ENCODE peak calls at places on chromosomes 1 and 21, in seven cellular contexts. F is DND-41, H is PC-3, A is GM23248, O is mesendoderm, V is SK-N-SH, T is mammary epithelial cell. D is an unnamed sample.

GRCh38 chr1:20578062-20578461 is 10.8 kb upstream of the CDA start:
- DNase-seq in F (no peak), H (peak; percentile 91), A (no peak), O (no peak), V (no peak), T (peak; percentile 91), D (peak; percentile 36)

GRCh38 chr1:112575154-112575804 is 43.7 kb downstream of the ST7L start:
- DNase-seq in F (no peak), H (peak; percentile 83), A (peak; percentile 88), O (no peak), V (no peak), T (peak; percentile 68), D (peak; percentile 95)

GRCh38 chr1:19361231-19362147 is 49.4 kb downstream of the SLC66A1 start:
- DNase-seq in F (no peak), H (peak; percentile 77), A (peak; percentile 72), O (no peak), V (no peak), T (peak; percentile 98), D (peak; percentile 51)

GRCh38 chr1:185585770-185586169 is 148.4 kb upstream of the HMCN1 start:
- DNase-seq in F (no peak), H (peak; percentile 77), A (no peak), O (peak; percentile 35), V (no peak), T (no peak), D (no peak)

GRCh38 chr1:27031235-27032118 is 18.8 kb upstream of the TENT5B start:
- DNase-seq in F (no peak), H (peak; percentile 92), A (peak; percentile 72), O (peak; percentile 94), V (peak; percentile 38), T (peak; percentile 86), D (peak; percentile 83)

GRCh38 chr1:95002657-95003432 is 69.9 kb downstream of the ALG14 start:
- DNase-seq in F (no peak), H (no peak), A (peak; percentile 63), O (peak; percentile 71), V (peak; percentile 54), T (no peak), D (peak; percentile 49)

GRCh38 chr21:26842976-26843911 is 2.0 kb downstream of the ADAMTS1 start:
- DNase-seq in F (no peak), H (peak; percentile 96), A (peak; percentile 98), O (peak; percentile 92), V (peak; percentile 72), T (peak; percentile 91), D (peak; percentile 94)

GRCh38 chr1:27536004-27536757 is 46.2 kb upstream of the WASF2 start:
- DNase-seq in F (no peak), H (no peak), A (no peak), O (no peak), V (peak; percentile 63), T (no peak), D (no peak)

GRCh38 chr21:41167348-41168342 is at the start of gene BACE2:
- DNase-seq in F (peak; percentile 74), H (peak; percentile 74), A (peak; percentile 93), O (peak; percentile 80), V (peak; percentile 70), T (peak; percentile 79), D (peak; percentile 79)

GRCh38 chr1:40922969-40923368 is 56.5 kb upstream of the CTPS1 start:
- DNase-seq in F (no peak), H (no peak), A (no peak), O (no peak), V (no peak), T (no peak), D (no peak)

GRCh38 chr1:235588916-235589515 is 60.6 kb downstream of the GNG4 start:
- DNase-seq in F (peak; percentile 54), H (peak; percentile 54), A (peak; percentile 87), O (peak; percentile 51), V (no peak), T (peak; percentile 53), D (peak; percentile 73)

GRCh38 chr21:38913120-38913975 is 107.6 kb downstream of the ETS2 start:
- DNase-seq in F (no peak), H (peak; percentile 85), A (peak; percentile 84), O (peak; percentile 78), V (peak; percentile 61), T (peak; percentile 87), D (peak; percentile 76)

GRCh38 chr1:228396770-228397453 is 9.7 kb downstream of the TRIM11 start:
- DNase-seq in F (no peak), H (no peak), A (no peak), O (no peak), V (no peak), T (no peak), D (no peak)

GRCh38 chr1:23619299-23620188 is 60.2 kb upstream of the ID3 start:
- DNase-seq in F (peak; percentile 82), H (peak; percentile 63), A (peak; percentile 54), O (peak; percentile 72), V (peak; percentile 78), T (peak; percentile 74), D (no peak)

GRCh38 chr21:25862596-25862995 is 127.8 kb downstream of the GABPA start:
- DNase-seq in F (peak; percentile 29), H (peak; percentile 74), A (peak; percentile 46), O (peak; percentile 74), V (no peak), T (peak; percentile 19), D (peak; percentile 68)

GRCh38 chr1:155981266-155982088 is 3.1 kb upstream of the ARHGEF2 start:
- DNase-seq in F (peak; percentile 26), H (no peak), A (peak; percentile 90), O (no peak), V (no peak), T (no peak), D (peak; percentile 90)

GRCh38 chr1:93638307-93638847 is 43.3 kb downstream of the BCAR3 start:
- DNase-seq in F (no peak), H (peak; percentile 57), A (no peak), O (no peak), V (no peak), T (no peak), D (no peak)

GRCh38 chr1:56330400-56331026 is 248.8 kb downstream of the PLPP3 start:
- DNase-seq in F (no peak), H (peak; percentile 58), A (peak; percentile 68), O (peak; percentile 9), V (no peak), T (peak; percentile 16), D (peak; percentile 74)

GRCh38 chr1:183655562-183656075 is 2.5 kb upstream of the APOBEC4 start:
- DNase-seq in F (peak; percentile 73), H (peak; percentile 85), A (peak; percentile 86), O (peak; percentile 93), V (peak; percentile 82), T (peak; percentile 56), D (peak; percentile 67)

GRCh38 chr1:243977104-243977503 is 74.0 kb upstream of the ZBTB18 start:
- DNase-seq in F (no peak), H (no peak), A (peak; percentile 7), O (no peak), V (no peak), T (no peak), D (peak; percentile 31)

GRCh38 chr1:180680558-180681144 is 48.8 kb downstream of the XPR1 start:
- DNase-seq in F (no peak), H (peak; percentile 69), A (no peak), O (no peak), V (no peak), T (peak; percentile 74), D (peak; percentile 93)

GRCh38 chr1:26799479-26800133 is 11.9 kb downstream of the PIGV start:
- DNase-seq in F (no peak), H (peak; percentile 81), A (peak; percentile 89), O (peak; percentile 83), V (peak; percentile 32), T (peak; percentile 83), D (peak; percentile 96)

GRCh38 chr1:42736571-42737200 is 3.4 kb downstream of the CLDN19 start:
- DNase-seq in F (no peak), H (no peak), A (no peak), O (no peak), V (peak; percentile 20), T (no peak), D (no peak)

GRCh38 chr21:43929217-43929971 is 64.4 kb downstream of the AGPAT3 start:
- DNase-seq in F (no peak), H (no peak), A (no peak), O (peak; percentile 45), V (no peak), T (no peak), D (no peak)

GRCh38 chr1:26541816-26542711 is 12.5 kb downstream of the RPS6KA1 start:
- DNase-seq in F (peak; percentile 88), H (peak; percentile 8), A (peak; percentile 71), O (peak; percentile 92), V (peak; percentile 73), T (peak; percentile 92), D (no peak)

GRCh38 chr1:116066868-116067563 is 44.2 kb upstream of the MAB21L3 start:
- DNase-seq in F (no peak), H (no peak), A (peak; percentile 83), O (peak; percentile 59), V (no peak), T (peak; percentile 7), D (peak; percentile 96)

GRCh38 chr1:212233321-212233720 is 51.9 kb upstream of the PPP2R5A start:
- DNase-seq in F (no peak), H (no peak), A (no peak), O (no peak), V (no peak), T (no peak), D (no peak)
- H3K4me1 ChIP-seq in F (no peaks in the 10 kb centered on the region), H (peaks cover 16% of the 10 kb centered on the region), A (peaks cover 28% of the 10 kb centered on the region), O (no peaks in the 10 kb centered on the region), V (peaks cover 10% of the 10 kb centered on the region), T (peaks cover 19% of the 10 kb centered on the region), D (peaks cover 5% of the 10 kb centered on the region)

GRCh38 chr21:34932233-34932632 is 116.9 kb downstream of the RUNX1 start:
- DNase-seq in F (peak; percentile 36), H (no peak), A (no peak), O (no peak), V (no peak), T (no peak), D (no peak)
- H3K79me2 ChIP-seq in F (peaks cover 96% of the 10 kb centered on the region), H (peaks cover 16% of the 10 kb centered on the region), A (no peaks in the 10 kb centered on the region), O (no peaks in the 10 kb centered on the region), V (no peaks in the 10 kb centered on the region), T (no peaks in the 10 kb centered on the region), D (no peaks in the 10 kb centered on the region)

GRCh38 chr1:161084205-161084988 is 5.0 kb downstream of the NECTIN4 start:
- DNase-seq in F (no peak), H (no peak), A (no peak), O (peak; percentile 50), V (no peak), T (no peak), D (peak; percentile 59)
- H3K9ac ChIP-seq in F (no peak overlapping the region), H (peak overlapping the region; percentile 18), A (peak overlapping the region; percentile 17), O (no peak overlapping the region), V (no peak overlapping the region), T (peak overlapping the region; percentile 26), D (no peak overlapping the region)

GRCh38 chr1:207808911-207809555 is 57.2 kb downstream of the CD46 start:
- DNase-seq in F (no peak), H (no peak), A (no peak), O (no peak), V (no peak), T (no peak), D (no peak)

GRCh38 chr1:207810173-207810572 is 58.3 kb downstream of the CD46 start:
- DNase-seq in F (no peak), H (no peak), A (peak; percentile 96), O (no peak), V (no peak), T (peak; percentile 55), D (peak; percentile 71)

GRCh38 chr1:207811920-207812720 is 60.3 kb downstream of the CD46 start:
- DNase-seq in F (no peak), H (peak; percentile 36), A (peak; percentile 31), O (peak; percentile 56), V (peak; percentile 70), T (no peak), D (peak; percentile 31)

GRCh38 chr1:207811319-207811718 is 59.5 kb downstream of the CD46 start:
- DNase-seq in F (no peak), H (no peak), A (no peak), O (no peak), V (no peak), T (no peak), D (no peak)

GRCh38 chr1:207810606-207811295 is 58.9 kb downstream of the CD46 start:
- DNase-seq in F (no peak), H (no peak), A (no peak), O (no peak), V (no peak), T (no peak), D (no peak)
- H3K4me1 ChIP-seq in F (no peaks in the 10 kb centered on the region), H (peaks cover 25% of the 10 kb centered on the region), A (peaks cover 34% of the 10 kb centered on the region), O (no peaks in the 10 kb centered on the region), V (peaks cover 7% of the 10 kb centered on the region), T (peaks cover 50% of the 10 kb centered on the region), D (peaks cover 34% of the 10 kb centered on the region)